ENCODE peak calls at places on chromosomes 6 and 20, in six cellular contexts. R, I, U, W, S and T are unnamed samples.

GRCh38 chr6:10140121-10140520 is 274.8 kb downstream of the TFAP2A start:
- DNase-seq in R (no peak), I (no peak), U (no peak), W (no peak), S (no peak), T (no peak)

GRCh38 chr20:1888796-1889463 is 6.3 kb upstream of the SIRPA start:
- DNase-seq in R (no peak), I (peak; percentile 72), U (no peak), W (no peak), S (no peak), T (no peak)

GRCh38 chr6:164942271-164942670 is 367.1 kb downstream of the C6orf118 start:
- DNase-seq in R (no peak), I (no peak), U (no peak), W (no peak), S (no peak), T (no peak)

GRCh38 chr20:20237093-20237959 is 130.6 kb upstream of the INSM1 start:
- DNase-seq in R (no peak), I (no peak), U (peak; percentile 46), W (no peak), S (peak; percentile 23), T (peak; percentile 55)

GRCh38 chr6:156779206-156780116 is 2.3 kb downstream of the ARID1B start:
- DNase-seq in R (peak; percentile 60), I (peak; percentile 50), U (peak; percentile 49), W (no peak), S (peak; percentile 73), T (peak; percentile 37)

GRCh38 chr20:35007891-35008290 is 52.2 kb downstream of the MYH7B start:
- DNase-seq in R (no peak), I (peak; percentile 13), U (peak; percentile 5), W (no peak), S (no peak), T (no peak)

GRCh38 chr6:149231786-149232185 is 85.7 kb upstream of the TAB2 start:
- DNase-seq in R (no peak), I (no peak), U (no peak), W (no peak), S (no peak), T (no peak)

GRCh38 chr6:15243994-15244604 is 1.8 kb upstream of the JARID2 start:
- DNase-seq in R (no peak), I (no peak), U (no peak), W (no peak), S (no peak), T (no peak)

GRCh38 chr6:71621918-71622519 is 264.3 kb upstream of the RIMS1 start:
- DNase-seq in R (no peak), I (no peak), U (no peak), W (no peak), S (no peak), T (no peak)

GRCh38 chr6:157148391-157149323 is 174.7 kb downstream of the TMEM242 start:
- DNase-seq in R (peak; percentile 41), I (no peak), U (peak; percentile 28), W (no peak), S (no peak), T (no peak)

GRCh38 chr6:162217811-162218450 is 509.6 kb downstream of the PRKN start:
- DNase-seq in R (no peak), I (no peak), U (no peak), W (no peak), S (no peak), T (no peak)

GRCh38 chr6:44498436-44498835 is 110.9 kb downstream of the CDC5L start:
- DNase-seq in R (no peak), I (peak; percentile 6), U (no peak), W (no peak), S (no peak), T (no peak)

GRCh38 chr20:1624811-1625690 is 5.2 kb upstream of the SIRPB1 start:
- DNase-seq in R (no peak), I (no peak), U (no peak), W (no peak), S (no peak), T (no peak)

GRCh38 chr20:6765469-6766058 is 1.9 kb upstream of the BMP2 start:
- DNase-seq in R (no peak), I (no peak), U (no peak), W (no peak), S (no peak), T (peak; percentile 81)

GRCh38 chr20:41141153-41141815 is 3.9 kb downstream of the PLCG1 start:
- DNase-seq in R (no peak), I (peak; percentile 24), U (peak; percentile 20), W (peak; percentile 43), S (no peak), T (no peak)

GRCh38 chr6:116531675-116532570 is 13.6 kb downstream of the TRAPPC3L start:
- DNase-seq in R (no peak), I (peak; percentile 32), U (peak; percentile 54), W (peak; percentile 78), S (peak; percentile 46), T (peak; percentile 63)

GRCh38 chr20:20248620-20249200 is 119.2 kb upstream of the INSM1 start:
- DNase-seq in R (no peak), I (no peak), U (no peak), W (no peak), S (no peak), T (no peak)

GRCh38 chr20:45798935-45799642 is 7.3 kb downstream of the DNTTIP1 start:
- DNase-seq in R (no peak), I (peak; percentile 59), U (peak; percentile 73), W (peak; percentile 54), S (peak; percentile 52), T (peak; percentile 73)

GRCh38 chr6:10383312-10384063 is 31.4 kb downstream of the TFAP2A start:
- DNase-seq in R (no peak), I (no peak), U (no peak), W (no peak), S (no peak), T (no peak)

GRCh38 chr6:151313060-151313459 is 73.3 kb downstream of the AKAP12 start:
- DNase-seq in R (no peak), I (no peak), U (no peak), W (no peak), S (no peak), T (peak; percentile 39)

GRCh38 chr20:46708172-46708860 is 1.1 kb upstream of the SLC2A10 start:
- DNase-seq in R (no peak), I (no peak), U (peak; percentile 60), W (no peak), S (no peak), T (peak; percentile 30)

GRCh38 chr6:160256445-160256844 is 2.2 kb downstream of the SLC22A2 start:
- DNase-seq in R (no peak), I (no peak), U (no peak), W (no peak), S (no peak), T (no peak)

GRCh38 chr6:24154121-24154520 is 28.1 kb downstream of the NRSN1 start:
- DNase-seq in R (no peak), I (no peak), U (no peak), W (no peak), S (no peak), T (no peak)

GRCh38 chr20:32235331-32236047 is 27.8 kb downstream of the POFUT1 start:
- DNase-seq in R (no peak), I (no peak), U (peak; percentile 57), W (no peak), S (no peak), T (peak; percentile 95)

GRCh38 chr20:23050847-23051627 is 1.6 kb upstream of the THBD start:
- DNase-seq in R (no peak), I (peak; percentile 82), U (peak; percentile 54), W (no peak), S (peak; percentile 18), T (peak; percentile 40)

GRCh38 chr6:41813956-41814355 is 26.5 kb downstream of the TOMM6 start:
- DNase-seq in R (no peak), I (no peak), U (no peak), W (no peak), S (no peak), T (no peak)

GRCh38 chr20:43755851-43756250 is 29.0 kb upstream of the GTSF1L start:
- DNase-seq in R (no peak), I (no peak), U (no peak), W (no peak), S (no peak), T (no peak)

GRCh38 chr20:38272398-38272797 is 11.9 kb upstream of the KIAA1755 start:
- DNase-seq in R (no peak), I (no peak), U (no peak), W (no peak), S (no peak), T (no peak)

GRCh38 chr6:36755435-36756348 is 58.1 kb downstream of the RAB44 start:
- DNase-seq in R (no peak), I (peak; percentile 34), U (peak; percentile 52), W (peak; percentile 81), S (peak; percentile 53), T (peak; percentile 12)

GRCh38 chr6:159654483-159655098 is 38.5 kb downstream of the SOD2 start:
- DNase-seq in R (no peak), I (no peak), U (no peak), W (no peak), S (peak; percentile 13), T (peak; percentile 43)

GRCh38 chr6:111715321-111715720 is 109.6 kb upstream of the TRAF3IP2 start:
- DNase-seq in R (no peak), I (no peak), U (no peak), W (no peak), S (no peak), T (no peak)

GRCh38 chr20:54268941-54269340 is 61.1 kb downstream of the PFDN4 start:
- DNase-seq in R (no peak), I (no peak), U (no peak), W (no peak), S (no peak), T (no peak)

GRCh38 chr20:57880155-57880648 is 170.4 kb upstream of the PMEPA1 start:
- DNase-seq in R (no peak), I (peak; percentile 8), U (no peak), W (no peak), S (no peak), T (no peak)

GRCh38 chr6:157967486-157967885 is 14.2 kb upstream of the SYNJ2 start:
- DNase-seq in R (no peak), I (no peak), U (no peak), W (no peak), S (no peak), T (no peak)

GRCh38 chr6:32908897-32909296 is 31.9 kb downstream of the HLA-DMB start:
- DNase-seq in R (no peak), I (no peak), U (no peak), W (no peak), S (no peak), T (no peak)

GRCh38 chr6:15608406-15608805 is 54.4 kb downstream of the DTNBP1 start:
- DNase-seq in R (no peak), I (no peak), U (no peak), W (no peak), S (no peak), T (peak; percentile 10)

GRCh38 chr20:46682063-46682821 is 7.0 kb downstream of the TP53RK start:
- DNase-seq in R (no peak), I (no peak), U (no peak), W (no peak), S (no peak), T (no peak)

GRCh38 chr6:44339763-44340625 is 2.5 kb upstream of the SPATS1 start:
- DNase-seq in R (no peak), I (no peak), U (no peak), W (no peak), S (no peak), T (no peak)

GRCh38 chr20:3340443-3340842 is 67.0 kb downstream of the DNAAF9 start:
- DNase-seq in R (no peak), I (peak; percentile 88), U (peak; percentile 32), W (no peak), S (no peak), T (no peak)